ENCODE peak calls at places on chromosomes 16 and 17, in four cellular contexts. I, C, M and G are unnamed samples. For H3K4me1 and H3K27me3, the result is how much of the 10 kb centered on the place peaks cover.

GRCh38 chr16:23394141-23394540 is 58.8 kb downstream of the COG7 start:
- DNase-seq in I (no peak), C (no peak), M (no peak), G (no peak)

GRCh38 chr17:13597723-13598347 is 3.9 kb downstream of the HS3ST3A1 start:
- DNase-seq in I (peak), C (no peak), M (peak), G (peak)

GRCh38 chr16:12679660-12680272 is 123.9 kb downstream of the CPPED1 start:
- DNase-seq in I (no peak), C (no peak), M (no peak), G (no peak)

GRCh38 chr17:3027786-3028532 is 35.4 kb downstream of the OR1D5 start:
- DNase-seq in I (no peak), C (no peak), M (no peak), G (no peak)

GRCh38 chr16:4404247-4404966 is 12.0 kb downstream of the CORO7 start:
- DNase-seq in I (no peak), C (no peak), M (no peak), G (no peak)

GRCh38 chr17:81085420-81085911 is 50.5 kb downstream of the BAIAP2 start:
- DNase-seq in I (no peak), C (no peak), M (no peak), G (no peak)

GRCh38 chr17:15250459-15250858 is 14.7 kb downstream of the PMP22 start:
- DNase-seq in I (no peak), C (no peak), M (no peak), G (no peak)

GRCh38 chr17:56975656-56976055 is 2.3 kb upstream of the SCPEP1 start:
- DNase-seq in I (no peak), C (no peak), M (no peak), G (no peak)

GRCh38 chr17:9266769-9267168 is 245.5 kb downstream of the NTN1 start:
- DNase-seq in I (no peak), C (no peak), M (no peak), G (no peak)

GRCh38 chr16:30526137-30526822 is at the start of gene ZNF768:
- DNase-seq in I (peak), C (no peak), M (no peak), G (no peak)

GRCh38 chr16:23156110-23156509 is 6.9 kb upstream of the USP31 start:
- DNase-seq in I (no peak), C (no peak), M (no peak), G (no peak)

GRCh38 chr16:58730724-58731370 is 3.3 kb downstream of the GOT2 start:
- DNase-seq in I (no peak), C (no peak), M (no peak), G (no peak)

GRCh38 chr17:74466111-74466784 is at the start of gene CD300A:
- DNase-seq in I (no peak), C (no peak), M (no peak), G (no peak)

GRCh38 chr17:2709173-2709661 is 2.3 kb downstream of the CLUH start:
- DNase-seq in I (peak), C (no peak), M (no peak), G (peak)

GRCh38 chr16:48113471-48113870 is 42.3 kb downstream of the ABCC12 start:
- DNase-seq in I (peak), C (no peak), M (no peak), G (no peak)

GRCh38 chr16:73020409-73020884 is 27.5 kb downstream of the ZFHX3 start:
- DNase-seq in I (peak), C (no peak), M (peak), G (no peak)

GRCh38 chr16:89552913-89553312 is 7.6 kb upstream of the RPL13 start:
- DNase-seq in I (no peak), C (no peak), M (no peak), G (no peak)

GRCh38 chr17:74822329-74823175 is 37.1 kb downstream of the GRIN2C start:
- DNase-seq in I (no peak), C (no peak), M (no peak), G (no peak)

GRCh38 chr16:54290203-54291106 is 3.9 kb upstream of the IRX3 start:
- DNase-seq in I (no peak), C (no peak), M (no peak), G (no peak)

GRCh38 chr17:7250655-7251329 is 742 bp downstream of the CTDNEP1 start:
- DNase-seq in I (no peak), C (no peak), M (no peak), G (no peak)

GRCh38 chr16:79069634-79070033 is 530.9 kb downstream of the MAF start:
- DNase-seq in I (no peak), C (no peak), M (no peak), G (no peak)

GRCh38 chr16:54244061-54244886 is 42.3 kb downstream of the IRX3 start:
- DNase-seq in I (no peak), C (no peak), M (no peak), G (no peak)

GRCh38 chr17:38893612-38894011 is 23.8 kb downstream of the LASP1 start:
- DNase-seq in I (no peak), C (no peak), M (no peak), G (no peak)

GRCh38 chr16:69111216-69111615 is 5.8 kb downstream of the HAS3 start:
- DNase-seq in I (no peak), C (no peak), M (no peak), G (no peak)

GRCh38 chr17:82440377-82440981 is 10.1 kb downstream of the CYBC1 start:
- DNase-seq in I (no peak), C (no peak), M (no peak), G (no peak)

GRCh38 chr17:45092932-45093430 is 31.9 kb downstream of the NMT1 start:
- DNase-seq in I (no peak), C (no peak), M (peak), G (peak)

GRCh38 chr17:15451681-15452080 is 15.7 kb downstream of the CDRT4 start:
- DNase-seq in I (no peak), C (no peak), M (no peak), G (peak)

GRCh38 chr17:15171433-15172047 is 93.6 kb downstream of the PMP22 start:
- DNase-seq in I (peak), C (no peak), M (peak), G (peak)

GRCh38 chr17:32626371-32626770 is 139.6 kb downstream of the CDK5R1 start:
- DNase-seq in I (no peak), C (no peak), M (no peak), G (no peak)

GRCh38 chr17:32623196-32623595 is 136.4 kb downstream of the CDK5R1 start:
- DNase-seq in I (no peak), C (no peak), M (no peak), G (no peak)

GRCh38 chr17:32628645-32629044 is 141.9 kb downstream of the CDK5R1 start:
- DNase-seq in I (no peak), C (no peak), M (no peak), G (no peak)

GRCh38 chr17:32627233-32628008 is 140.6 kb downstream of the CDK5R1 start:
- DNase-seq in I (no peak), C (no peak), M (no peak), G (peak)

DNA sequence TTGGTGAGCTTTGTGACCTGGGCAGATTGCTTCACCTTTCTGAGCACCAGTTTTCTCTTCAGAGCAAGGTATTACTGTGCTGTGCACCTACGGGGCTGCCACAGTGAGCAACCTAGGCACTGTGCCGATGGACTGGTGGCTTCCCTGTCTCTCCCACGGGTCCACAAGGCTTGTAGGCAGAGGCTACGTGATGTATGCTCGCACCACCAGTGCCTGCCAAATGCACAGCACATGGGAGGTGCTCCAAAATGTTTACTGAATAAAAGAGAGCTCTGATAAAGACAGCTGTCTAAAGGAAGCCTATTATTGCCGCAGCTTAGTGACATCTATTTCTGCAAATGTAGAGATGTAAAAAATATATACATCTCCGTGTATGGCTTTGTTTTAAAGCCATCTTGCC is 139.2 kb downstream of the CDK5R1 start:
- DNase-seq in I (no peak), C (no peak), M (no peak), G (no peak)
- H3K4me1 ChIP-seq in I (under half), C (under half), M (under half), G (under half)

GRCh38 chr17:417691-418420 is 65.2 kb upstream of the RPH3AL start:
- DNase-seq in I (no peak), C (no peak), M (no peak), G (no peak)
- H3K27ac ChIP-seq in I (no peak), C (no peak), M (no peak), G (no peak)

GRCh38 chr16:86789621-86790051 is 211.3 kb downstream of the FOXL1 start:
- DNase-seq in I (no peak), C (no peak), M (no peak), G (no peak)
- H3K27me3 ChIP-seq in I (under half), C (under half), M (half or more), G (under half)

GRCh38 chr16:57262841-57263584 is 18.0 kb downstream of the ARL2BP start:
- DNase-seq in I (peak), C (no peak), M (no peak), G (peak)
- H3K4me1 ChIP-seq in I (under half), C (half or more), M (under half), G (under half)

GRCh38 chr16:24737391-24737871 is 8.0 kb downstream of the TNRC6A start:
- DNase-seq in I (no peak), C (no peak), M (no peak), G (no peak)
- H3K27ac ChIP-seq in I (no peak), C (peak), M (peak), G (peak)

DNA sequence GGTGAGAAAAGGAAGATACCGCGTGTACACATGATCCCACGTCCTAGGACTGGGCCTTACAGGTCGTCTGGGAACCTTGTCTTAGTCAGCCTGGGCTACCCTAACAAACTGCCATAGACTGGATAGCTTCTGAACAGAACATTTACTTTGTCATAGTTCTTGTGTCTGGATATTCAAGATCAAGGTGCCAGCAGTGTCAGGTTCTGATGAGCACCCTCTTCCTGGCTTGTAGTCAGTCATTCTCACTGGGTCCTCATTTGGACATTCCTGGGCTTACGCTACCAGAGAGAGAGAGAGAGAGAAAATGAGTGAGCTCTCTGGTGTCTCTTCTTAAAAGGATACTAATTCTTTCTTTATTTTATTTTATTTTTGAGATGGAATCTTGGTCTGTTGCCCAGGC is 685.8 kb upstream of the RBFOX1 start:
- DNase-seq in I (no peak), C (no peak), M (no peak), G (no peak)
- H3K27me3 ChIP-seq in I (under half), C (under half), M (under half), G (under half)

GRCh38 chr17:55320594-55321506 is 56.1 kb downstream of the HLF start:
- DNase-seq in I (no peak), C (no peak), M (no peak), G (peak)
- H3K4me1 ChIP-seq in I (under half), C (under half), M (under half), G (under half)